ENCODE peak calls at places on chromosome 19, in nine cellular contexts. One of them, this sample, is unnamed.

GRCh38 chr19:50676625-50677197 is 27.5 kb downstream of the C19orf81 start:
- DNase-seq in kidney epithelial cell: no peak
- DNase-seq in osteocyte: no peak
- DNase-seq in thoracic aorta: no peak
- DNase-seq in CD4-positive, alpha-beta T cell: no peak
- DNase-seq in Calu3: no peak
- DNase-seq in progenitor cell of endocrine pancreas: no peak
- DNase-seq in omental fat pad: no peak
- DNase-seq in HCT116: no peak
- DNase-seq in this sample: no peak

GRCh38 chr19:1884291-1884718 is 991 bp downstream of the ABHD17A start:
- DNase-seq in kidney epithelial cell: no peak
- DNase-seq in osteocyte: no peak
- DNase-seq in thoracic aorta: no peak
- DNase-seq in CD4-positive, alpha-beta T cell: no peak
- DNase-seq in Calu3: no peak
- DNase-seq in progenitor cell of endocrine pancreas: no peak
- DNase-seq in omental fat pad: no peak
- DNase-seq in HCT116: no peak
- DNase-seq in this sample: no peak

GRCh38 chr19:1310853-1311180 is 25.1 kb downstream of the EFNA2 start:
- DNase-seq in kidney epithelial cell: no peak
- DNase-seq in osteocyte: no peak
- DNase-seq in thoracic aorta: no peak
- DNase-seq in CD4-positive, alpha-beta T cell: no peak
- DNase-seq in Calu3: no peak
- DNase-seq in progenitor cell of endocrine pancreas: no peak
- DNase-seq in omental fat pad: no peak
- DNase-seq in HCT116: no peak
- DNase-seq in this sample: no peak

GRCh38 chr19:4046946-4047683 is 19.6 kb downstream of the ZBTB7A start:
- DNase-seq in kidney epithelial cell: no peak
- DNase-seq in osteocyte: no peak
- DNase-seq in thoracic aorta: no peak
- DNase-seq in CD4-positive, alpha-beta T cell: no peak
- DNase-seq in Calu3: no peak
- DNase-seq in progenitor cell of endocrine pancreas: no peak
- DNase-seq in omental fat pad: no peak
- DNase-seq in HCT116: no peak
- DNase-seq in this sample: no peak

GRCh38 chr19:33193864-33194362 is at the start of gene LRP3:
- DNase-seq in kidney epithelial cell: no peak
- DNase-seq in osteocyte: no peak
- DNase-seq in thoracic aorta: no peak
- DNase-seq in CD4-positive, alpha-beta T cell: no peak
- DNase-seq in Calu3: no peak
- DNase-seq in progenitor cell of endocrine pancreas: peak
- DNase-seq in omental fat pad: no peak
- DNase-seq in HCT116: no peak
- DNase-seq in this sample: peak

GRCh38 chr19:47331931-47332547 is at the start of gene C5AR2:
- DNase-seq in kidney epithelial cell: no peak
- DNase-seq in osteocyte: no peak
- DNase-seq in thoracic aorta: no peak
- DNase-seq in CD4-positive, alpha-beta T cell: no peak
- DNase-seq in Calu3: no peak
- DNase-seq in progenitor cell of endocrine pancreas: no peak
- DNase-seq in omental fat pad: no peak
- DNase-seq in HCT116: no peak
- DNase-seq in this sample: no peak

GRCh38 chr19:47663911-47664771 is 49.1 kb upstream of the EHD2 start:
- DNase-seq in kidney epithelial cell: peak
- DNase-seq in osteocyte: no peak
- DNase-seq in thoracic aorta: peak
- DNase-seq in CD4-positive, alpha-beta T cell: no peak
- DNase-seq in Calu3: peak
- DNase-seq in progenitor cell of endocrine pancreas: no peak
- DNase-seq in omental fat pad: peak
- DNase-seq in HCT116: no peak
- DNase-seq in this sample: no peak

GRCh38 chr19:50173144-50173543 is 10.1 kb upstream of the IZUMO2 start:
- DNase-seq in kidney epithelial cell: no peak
- DNase-seq in osteocyte: no peak
- DNase-seq in thoracic aorta: no peak
- DNase-seq in CD4-positive, alpha-beta T cell: no peak
- DNase-seq in Calu3: peak
- DNase-seq in progenitor cell of endocrine pancreas: no peak
- DNase-seq in omental fat pad: no peak
- DNase-seq in HCT116: no peak
- DNase-seq in this sample: no peak

GRCh38 chr19:48815870-48816501 is 5.2 kb upstream of the BCAT2 start:
- DNase-seq in kidney epithelial cell: no peak
- DNase-seq in osteocyte: no peak
- DNase-seq in thoracic aorta: no peak
- DNase-seq in CD4-positive, alpha-beta T cell: no peak
- DNase-seq in Calu3: peak
- DNase-seq in progenitor cell of endocrine pancreas: no peak
- DNase-seq in omental fat pad: no peak
- DNase-seq in HCT116: no peak
- DNase-seq in this sample: no peak

GRCh38 chr19:30146346-30146745 is 204.3 kb downstream of the URI1 start:
- DNase-seq in kidney epithelial cell: no peak
- DNase-seq in osteocyte: no peak
- DNase-seq in thoracic aorta: no peak
- DNase-seq in CD4-positive, alpha-beta T cell: no peak
- DNase-seq in Calu3: no peak
- DNase-seq in progenitor cell of endocrine pancreas: no peak
- DNase-seq in omental fat pad: no peak
- DNase-seq in HCT116: no peak
- DNase-seq in this sample: no peak
- TF ChIP-seq CTCF in kidney epithelial cell: no peak
- TF ChIP-seq CTCF in osteocyte: no peak
- TF ChIP-seq CTCF in thoracic aorta: no peak
- TF ChIP-seq CTCF in CD4-positive, alpha-beta T cell: no peak
- TF ChIP-seq CTCF in Calu3: no peak
- TF ChIP-seq CTCF in progenitor cell of endocrine pancreas: no peak
- TF ChIP-seq CTCF in omental fat pad: no peak
- TF ChIP-seq CTCF in HCT116: no peak
- TF ChIP-seq CTCF in this sample: no peak

DNA sequence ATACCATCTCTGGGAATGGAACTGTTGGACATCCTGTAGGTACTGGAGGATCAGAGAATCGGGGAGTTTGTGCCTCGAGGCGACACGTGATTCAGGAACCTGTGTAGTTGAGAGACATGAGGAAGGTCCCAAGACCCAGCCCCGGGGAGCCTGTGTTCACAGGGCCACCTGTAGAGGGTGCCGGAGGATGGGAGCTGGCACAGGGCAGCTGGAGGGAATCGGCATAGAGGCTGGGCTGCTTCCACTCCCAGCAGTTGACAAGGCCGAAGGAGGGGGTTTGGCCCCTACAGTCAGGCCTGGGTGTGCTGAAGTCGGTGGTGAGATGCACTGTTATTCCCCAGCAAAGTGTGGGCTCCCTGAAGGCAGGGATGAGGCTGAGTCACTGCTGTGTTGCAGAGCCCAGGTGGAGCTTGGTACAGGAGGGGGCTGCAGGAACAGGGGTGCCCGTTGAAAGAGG is 2.5 kb upstream of the ISYNA1 start:
- DNase-seq in kidney epithelial cell: no peak
- DNase-seq in osteocyte: no peak
- DNase-seq in thoracic aorta: no peak
- DNase-seq in CD4-positive, alpha-beta T cell: no peak
- DNase-seq in Calu3: peak
- DNase-seq in progenitor cell of endocrine pancreas: no peak
- DNase-seq in omental fat pad: no peak
- DNase-seq in HCT116: no peak
- DNase-seq in this sample: peak
- TF ChIP-seq CTCF in kidney epithelial cell: peak
- TF ChIP-seq CTCF in osteocyte: peak
- TF ChIP-seq CTCF in thoracic aorta: no peak
- TF ChIP-seq CTCF in CD4-positive, alpha-beta T cell: no peak
- TF ChIP-seq CTCF in Calu3: no peak
- TF ChIP-seq CTCF in progenitor cell of endocrine pancreas: peak
- TF ChIP-seq CTCF in omental fat pad: no peak
- TF ChIP-seq CTCF in HCT116: no peak
- TF ChIP-seq CTCF in this sample: peak

GRCh38 chr19:18939922-18940775 is 868 bp downstream of the HOMER3 start:
- DNase-seq in kidney epithelial cell: peak
- DNase-seq in osteocyte: no peak
- DNase-seq in thoracic aorta: no peak
- DNase-seq in CD4-positive, alpha-beta T cell: no peak
- DNase-seq in Calu3: peak
- DNase-seq in progenitor cell of endocrine pancreas: peak
- DNase-seq in omental fat pad: no peak
- DNase-seq in HCT116: no peak
- DNase-seq in this sample: no peak
- TF ChIP-seq CTCF in kidney epithelial cell: peak
- TF ChIP-seq CTCF in osteocyte: no peak
- TF ChIP-seq CTCF in thoracic aorta: no peak
- TF ChIP-seq CTCF in CD4-positive, alpha-beta T cell: no peak
- TF ChIP-seq CTCF in Calu3: no peak
- TF ChIP-seq CTCF in progenitor cell of endocrine pancreas: no peak
- TF ChIP-seq CTCF in omental fat pad: no peak
- TF ChIP-seq CTCF in HCT116: no peak
- TF ChIP-seq CTCF in this sample: no peak

DNA sequence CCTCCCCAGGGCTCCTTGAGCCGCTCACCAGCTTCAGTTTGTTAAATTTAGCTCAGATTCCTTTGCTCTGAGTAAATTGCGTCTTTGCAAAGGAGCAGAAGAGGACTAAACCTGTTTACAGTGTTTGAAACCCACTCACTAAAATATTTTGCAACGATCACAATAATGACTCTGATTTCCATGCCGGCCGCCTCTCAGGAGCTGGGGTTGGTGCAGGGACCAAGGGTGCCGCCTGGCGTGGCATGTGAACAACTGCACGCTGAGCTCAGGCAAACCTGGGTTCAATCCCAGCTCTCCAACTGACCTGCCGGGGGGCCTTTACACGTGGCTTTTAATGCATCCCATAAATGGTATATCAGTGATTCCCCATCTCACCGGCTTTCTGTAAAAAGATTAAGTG is 68.7 kb upstream of the CACNA1A start:
- DNase-seq in kidney epithelial cell: no peak
- DNase-seq in osteocyte: no peak
- DNase-seq in thoracic aorta: no peak
- DNase-seq in CD4-positive, alpha-beta T cell: no peak
- DNase-seq in Calu3: no peak
- DNase-seq in progenitor cell of endocrine pancreas: no peak
- DNase-seq in omental fat pad: no peak
- DNase-seq in HCT116: peak
- DNase-seq in this sample: no peak
- TF ChIP-seq CTCF in kidney epithelial cell: no peak
- TF ChIP-seq CTCF in osteocyte: no peak
- TF ChIP-seq CTCF in thoracic aorta: no peak
- TF ChIP-seq CTCF in CD4-positive, alpha-beta T cell: no peak
- TF ChIP-seq CTCF in Calu3: no peak
- TF ChIP-seq CTCF in progenitor cell of endocrine pancreas: peak
- TF ChIP-seq CTCF in omental fat pad: no peak
- TF ChIP-seq CTCF in HCT116: peak
- TF ChIP-seq CTCF in this sample: peak

This sample was measured in D721Med.